ENCODE peak calls at places on chromosomes 1 and 21, in seven cellular contexts. V, L, Q, H, A, O and Y are unnamed samples.

GRCh38 chr21:9737871-9738520 is 783.4 kb upstream of the TPTE start:
- DNase-seq in Q (no peak), V (no peak), H (no peak), L (no peak), O (no peak), A (no peak), Y (no peak)

GRCh38 chr1:31931241-31932225 is 6.6 kb downstream of the PTP4A2 start:
- DNase-seq in V (no peak), A (peak; percentile 53), L (no peak), O (peak; percentile 73), H (peak; percentile 33), Q (no peak), Y (peak; percentile 43)

GRCh38 chr1:234672349-234673135 is 62.6 kb upstream of the IRF2BP2 start:
- DNase-seq in L (no peak), Q (no peak), O (no peak), A (no peak), V (no peak), H (no peak), Y (no peak)

GRCh38 chr1:22889213-22889827 is 83.3 kb downstream of the LACTBL1 start:
- DNase-seq in L (no peak), A (peak; percentile 61), Q (no peak), O (peak; percentile 68), V (no peak), H (peak; percentile 43), Y (peak; percentile 11)

GRCh38 chr1:21750841-21751240 is 32.1 kb downstream of the USP48 start:
- DNase-seq in L (no peak), H (no peak), V (no peak), O (no peak), Q (no peak), A (no peak), Y (no peak)

GRCh38 chr1:100391675-100392074 is 39.4 kb downstream of the CDC14A start:
- DNase-seq in O (no peak), A (no peak), L (no peak), Q (no peak), H (no peak), V (no peak), Y (no peak)

GRCh38 chr1:59366352-59366751 is 69.5 kb downstream of the FGGY start:
- DNase-seq in H (no peak), L (no peak), O (peak; percentile 21), A (peak; percentile 44), Q (no peak), V (no peak), Y (no peak)

GRCh38 chr1:222955964-222956363 is 141.1 kb downstream of the DISP1 start:
- DNase-seq in V (no peak), Q (no peak), O (no peak), H (peak; percentile 22), A (no peak), L (no peak), Y (no peak)

GRCh38 chr1:60732977-60733401 is 349.4 kb upstream of the NFIA start:
- DNase-seq in H (no peak), O (no peak), V (no peak), Q (no peak), A (no peak), L (no peak), Y (no peak)

GRCh38 chr1:156921053-156921529 is 659 bp downstream of the LRRC71 start:
- DNase-seq in L (no peak), O (no peak), V (no peak), H (no peak), A (no peak), Q (no peak), Y (no peak)

GRCh38 chr1:88943221-88943620 is 49.2 kb downstream of the KYAT3 start:
- DNase-seq in H (no peak), A (peak; percentile 52), L (no peak), O (no peak), V (no peak), Q (no peak), Y (no peak)

GRCh38 chr1:90944006-90944405 is 77.8 kb downstream of the ZNF644 start:
- DNase-seq in V (no peak), O (no peak), A (no peak), H (no peak), Q (no peak), L (no peak), Y (no peak)

GRCh38 chr1:61109910-61110309 is 27.5 kb downstream of the NFIA start:
- DNase-seq in Q (no peak), A (no peak), H (no peak), O (no peak), V (no peak), L (no peak), Y (no peak)